ENCODE peak calls at places on chromosomes 16 and 17, in five cellular contexts. J is dorsolateral prefrontal cortex; P is activated CD8-positive, alpha-beta memory T cell treated with anti-CD3 and anti-CD28 coated beads for 24 hours; L is activated CD4-positive, CD25-positive, alpha-beta regulatory T cell; F is right atrium auricular region. Y is an unnamed sample.

GRCh38 chr16:70331588-70332358 is 14.9 kb upstream of the DDX19A start:
- DNase-seq in P (peak), L (no peak), J (peak), F (no peak), Y (no peak)

GRCh38 chr17:45221081-45221996 is at the start of gene FMNL1:
- DNase-seq in F (no peak), J (no peak), P (peak), L (no peak), Y (no peak)

GRCh38 chr17:50658602-50659001 is 23.9 kb downstream of the ABCC3 start:
- DNase-seq in L (no peak), P (no peak), J (no peak), F (no peak), Y (no peak)

GRCh38 chr17:42097691-42098661 is at the start of gene ZNF385C:
- DNase-seq in L (no peak), J (no peak), P (peak), F (no peak), Y (peak)

GRCh38 chr16:19704321-19705130 is 13.5 kb downstream of the KNOP1 start:
- DNase-seq in F (no peak), P (no peak), J (no peak), L (no peak), Y (no peak)

GRCh38 chr16:30184430-30185140 is 1.2 kb downstream of the CORO1A start:
- DNase-seq in P (peak), J (no peak), L (no peak), F (no peak), Y (no peak)

GRCh38 chr16:5024632-5025031 is 9.1 kb downstream of the NAGPA start:
- DNase-seq in J (no peak), L (no peak), P (no peak), F (no peak), Y (peak)

GRCh38 chr17:42657824-42658588 is 1.1 kb upstream of the TUBG2 start:
- DNase-seq in P (no peak), F (no peak), L (no peak), J (no peak), Y (no peak)

GRCh38 chr16:70267516-70267915 is 15.8 kb upstream of the EXOSC6 start:
- DNase-seq in P (no peak), F (no peak), J (no peak), L (no peak), Y (no peak)

GRCh38 chr16:86755571-86756006 is 177.2 kb downstream of the FOXL1 start:
- DNase-seq in F (peak), P (no peak), L (no peak), J (no peak), Y (no peak)

GRCh38 chr17:19260958-19261357 is 23.8 kb downstream of the EPN2 start:
- DNase-seq in L (no peak), F (no peak), P (no peak), J (no peak), Y (no peak)

GRCh38 chr16:75085556-75085955 is 31.0 kb downstream of the LDHD start:
- DNase-seq in P (no peak), F (no peak), J (no peak), L (no peak), Y (no peak)

GRCh38 chr16:29877266-29877961 is 14.4 kb upstream of the CDIPT start:
- DNase-seq in F (no peak), L (no peak), P (peak), J (no peak), Y (no peak)

GRCh38 chr17:50583636-50584035 is 23.1 kb downstream of the CACNA1G start:
- DNase-seq in J (no peak), P (no peak), L (no peak), F (no peak), Y (no peak)

GRCh38 chr16:20236890-20237289 is 90.4 kb downstream of the GP2 start:
- DNase-seq in J (no peak), P (no peak), L (no peak), F (no peak), Y (no peak)

Y was measured in NCI-H2107.